ENCODE peak calls at places on chromosomes 16 and 17, in eight cellular contexts. L, V, W, M, E, C, R and U are unnamed samples.

GRCh38 chr17:44569459-44569858 is 12.2 kb downstream of the FZD2 start:
- DNase-seq in L (no peak), V (no peak), W (no peak), M (no peak), E (no peak), C (no peak), R (no peak), U (no peak)

GRCh38 chr17:74499992-74500391 is 31.3 kb downstream of the CD300LB start:
- DNase-seq in L (no peak), V (no peak), W (no peak), M (no peak), E (no peak), C (no peak), R (no peak), U (no peak)

GRCh38 chr16:66639091-66639885 is 34.8 kb downstream of the CMTM3 start:
- DNase-seq in L (no peak), V (no peak), W (no peak), M (no peak), E (no peak), C (no peak), R (no peak), U (no peak)

GRCh38 chr16:75027520-75028300 is 28.9 kb downstream of the ZNRF1 start:
- DNase-seq in L (no peak), V (no peak), W (no peak), M (no peak), E (no peak), C (no peak), R (no peak), U (no peak)

GRCh38 chr17:8192070-8192815 is 2.3 kb upstream of the BORCS6 start:
- DNase-seq in L (peak), V (peak), W (no peak), M (peak), E (no peak), C (peak), R (peak), U (peak)

GRCh38 chr16:25256821-25257503 is 683 bp downstream of the ZKSCAN2 start:
- DNase-seq in L (no peak), V (no peak), W (no peak), M (no peak), E (no peak), C (peak), R (no peak), U (no peak)

GRCh38 chr17:63613663-63614062 is 8.6 kb upstream of the MAP3K3 start:
- DNase-seq in L (no peak), V (no peak), W (no peak), M (no peak), E (no peak), C (no peak), R (no peak), U (no peak)

GRCh38 chr17:61402073-61402541 is 2.5 kb downstream of the TBX2 start:
- DNase-seq in L (no peak), V (no peak), W (no peak), M (no peak), E (no peak), C (no peak), R (no peak), U (no peak)

GRCh38 chr16:66462912-66463311 is 35.8 kb downstream of the BEAN1 start:
- DNase-seq in L (peak), V (no peak), W (no peak), M (no peak), E (no peak), C (no peak), R (no peak), U (no peak)

GRCh38 chr16:15970202-15970601 is 20.8 kb downstream of the ABCC1 start:
- DNase-seq in L (no peak), V (no peak), W (no peak), M (no peak), E (no peak), C (no peak), R (no peak), U (no peak)

GRCh38 chr17:45184144-45184543 is 22.5 kb downstream of the HEXIM2 start:
- DNase-seq in L (no peak), V (no peak), W (no peak), M (no peak), E (no peak), C (no peak), R (no peak), U (no peak)

GRCh38 chr17:13265306-13265705 is 247.5 kb upstream of the ELAC2 start:
- DNase-seq in L (no peak), V (no peak), W (no peak), M (peak), E (no peak), C (no peak), R (no peak), U (no peak)

GRCh38 chr17:65589321-65589720 is 27.9 kb upstream of the AXIN2 start:
- DNase-seq in L (no peak), V (no peak), W (no peak), M (no peak), E (no peak), C (no peak), R (no peak), U (no peak)